ENCODE peak calls at places on chromosomes 13 and 19, in four cellular contexts. O is RWPE2, A is cardiac muscle cell, Q is ovary. M is an unnamed sample.

GRCh38 chr19:39335168-39335567 is 675 bp downstream of the GMFG start:
- DNase-seq in O (no peak), A (no peak), Q (no peak), M (no peak)

GRCh38 chr13:20195846-20196245 is 3.1 kb upstream of the GJB2 start:
- DNase-seq in O (no peak), A (no peak), Q (no peak), M (no peak)

GRCh38 chr13:91185294-91185863 is 162.1 kb upstream of the MIR17HG start:
- DNase-seq in O (no peak), A (peak; percentile 15), Q (no peak), M (no peak)

GRCh38 chr13:111460548-111461444 is 140.4 kb downstream of the TEX29 start:
- DNase-seq in O (no peak), A (peak; percentile 66), Q (no peak), M (peak; percentile 36)

GRCh38 chr13:44854264-44855060 is 134.8 kb downstream of the NUFIP1 start:
- DNase-seq in O (no peak), A (peak; percentile 15), Q (no peak), M (no peak)

GRCh38 chr13:96474158-96474606 is 384.3 kb downstream of the HS6ST3 start:
- DNase-seq in O (no peak), A (no peak), Q (no peak), M (no peak)

GRCh38 chr19:30236006-30236405 is 136.2 kb upstream of the ZNF536 start:
- DNase-seq in O (no peak), A (peak; percentile 47), Q (no peak), M (no peak)

GRCh38 chr19:45099465-45100201 is 6.7 kb downstream of the PPP1R37 start:
- DNase-seq in O (no peak), A (no peak), Q (no peak), M (no peak)

GRCh38 chr19:42313840-42314755 is 989 bp downstream of the TMEM145 start:
- DNase-seq in O (no peak), A (no peak), Q (no peak), M (no peak)

GRCh38 chr19:41403181-41403970 is 5.8 kb downstream of the BCKDHA start:
- DNase-seq in O (no peak), A (no peak), Q (no peak), M (no peak)

GRCh38 chr19:50204811-50205675 is 1.6 kb downstream of the MYH14 start:
- DNase-seq in O (no peak), A (peak; percentile 52), Q (peak; percentile 41), M (no peak)

GRCh38 chr19:16293133-16294085 is 31.2 kb upstream of the KLF2 start:
- DNase-seq in O (no peak), A (no peak), Q (peak; percentile 96), M (peak; percentile 80)

GRCh38 chr13:57633141-57633949 is 1.8 kb downstream of the PCDH17 start:
- DNase-seq in O (peak; percentile 39), A (peak; percentile 52), Q (no peak), M (peak; percentile 57)

GRCh38 chr13:24351423-24351822 is 42.0 kb downstream of the C1QTNF9 start:
- DNase-seq in O (no peak), A (no peak), Q (no peak), M (no peak)

GRCh38 chr13:72255908-72256307 is 388.9 kb upstream of the DACH1 start:
- DNase-seq in O (no peak), A (peak; percentile 77), Q (no peak), M (no peak)

GRCh38 chr13:27203854-27204253 is 32.2 kb upstream of the USP12 start:
- DNase-seq in O (no peak), A (no peak), Q (no peak), M (no peak)

GRCh38 chr13:114100446-114101320 is 31.7 kb downstream of the RASA3 start:
- DNase-seq in O (peak; percentile 38), A (peak; percentile 59), Q (peak; percentile 21), M (peak; percentile 77)

DNA sequence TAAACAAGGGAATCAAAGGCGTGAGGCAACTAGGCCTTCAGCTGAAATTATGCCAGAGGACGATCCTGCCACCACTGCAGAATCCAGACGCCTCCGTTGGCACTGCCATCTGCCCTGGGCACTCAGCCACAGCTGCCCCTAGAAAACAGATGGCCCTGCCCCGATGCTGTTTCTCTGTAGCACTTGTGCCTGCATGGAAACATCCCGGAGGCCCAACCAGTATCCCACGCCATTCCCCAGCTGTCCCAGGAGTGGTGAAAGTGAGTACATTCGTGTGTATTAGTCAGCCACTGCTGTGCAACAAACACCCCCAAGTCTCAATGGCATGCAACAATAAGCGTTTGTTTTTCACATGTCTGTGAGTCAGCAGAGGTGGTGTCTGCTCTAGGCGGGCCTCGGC is 8.9 kb upstream of the CRTC1 start:
- DNase-seq in O (no peak), A (no peak), Q (no peak), M (no peak)
- H3K4me1 ChIP-seq in O (peaks cover 15% of the 10 kb centered on the region), A (no peaks in the 10 kb centered on the region), Q (peaks cover 5% of the 10 kb centered on the region), M (no peaks in the 10 kb centered on the region)

DNA sequence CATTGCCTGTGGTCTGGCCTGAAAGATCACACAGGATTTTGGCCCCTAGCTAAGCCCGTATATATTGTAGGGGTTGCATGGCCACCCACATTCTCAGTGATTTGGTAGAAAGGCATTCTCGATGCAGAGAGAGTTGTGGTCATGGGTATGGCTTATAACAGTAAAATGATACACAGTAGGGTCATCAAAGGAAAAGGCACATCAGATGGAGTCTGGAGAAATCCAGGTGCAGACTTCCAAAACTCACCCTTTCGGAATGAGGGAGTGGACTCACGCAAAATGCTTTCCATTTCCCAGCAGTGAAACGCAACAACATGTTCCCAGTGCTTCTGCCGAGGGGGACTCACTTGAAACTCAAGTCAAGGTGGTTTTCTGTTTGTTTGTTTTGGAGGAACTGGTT is 802.5 kb upstream of the SLITRK1 start:
- DNase-seq in O (no peak), A (no peak), Q (no peak), M (no peak)
- H3K27ac ChIP-seq in O (no peak overlapping the region), A (no peak overlapping the region), Q (no peak overlapping the region), M (no peak overlapping the region)

GRCh38 chr13:83007226-83007625 is 875.0 kb downstream of the SLITRK1 start:
- DNase-seq in O (no peak), A (no peak), Q (no peak), M (no peak)
- H3K4me3 ChIP-seq in O (no peak overlapping the region), A (no peak overlapping the region), Q (no peak overlapping the region), M (no peak overlapping the region)

GRCh38 chr19:4373601-4374441 is 26.5 kb downstream of the SH3GL1 start:
- DNase-seq in O (no peak), A (no peak), Q (peak; percentile 35), M (no peak)

GRCh38 chr19:4372630-4373367 is 27.5 kb downstream of the SH3GL1 start:
- DNase-seq in O (peak; percentile 46), A (no peak), Q (no peak), M (no peak)

GRCh38 chr19:4371209-4371897 is 28.0 kb downstream of the MPND start:
- DNase-seq in O (peak; percentile 45), A (no peak), Q (no peak), M (no peak)

GRCh38 chr19:4370418-4371041 is 27.2 kb downstream of the MPND start:
- DNase-seq in O (peak; percentile 45), A (no peak), Q (no peak), M (no peak)

GRCh38 chr19:4371898-4372629 is 28.3 kb downstream of the SH3GL1 start:
- DNase-seq in O (no peak), A (no peak), Q (no peak), M (no peak)
- H3K4me1 ChIP-seq in O (peaks cover 48% of the 10 kb centered on the region), A (peaks cover 31% of the 10 kb centered on the region), Q (peaks cover 56% of the 10 kb centered on the region), M (no peaks in the 10 kb centered on the region)

DNA sequence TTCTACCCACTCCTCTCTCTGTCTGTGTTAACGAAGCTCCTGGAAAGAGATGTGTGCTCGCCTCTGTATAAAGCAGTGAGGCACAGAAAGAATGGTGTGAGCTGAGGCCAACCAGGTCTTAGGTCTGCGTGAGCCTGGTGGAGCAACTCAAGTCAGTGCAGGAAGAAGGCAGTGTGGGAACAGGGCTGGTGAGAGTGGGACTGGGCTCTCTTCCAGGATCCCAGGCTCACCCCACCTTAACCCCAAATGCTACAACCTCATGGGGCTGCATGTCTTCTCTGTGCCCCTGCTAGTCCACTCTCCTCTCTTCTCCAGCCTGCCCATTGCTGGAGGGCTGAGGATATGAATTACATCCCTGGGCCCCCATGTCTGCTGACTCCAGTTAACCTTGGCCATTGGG is 127.4 kb downstream of the DCT start:
- DNase-seq in O (no peak), A (no peak), Q (no peak), M (no peak)
- H3K27ac ChIP-seq in O (no peak overlapping the region), A (no peak overlapping the region), Q (no peak overlapping the region), M (no peak overlapping the region)

GRCh38 chr19:49017041-49017665 is at the start of gene LHB:
- DNase-seq in O (no peak), A (no peak), Q (no peak), M (no peak)
- H3K4me3 ChIP-seq in O (peak within 1 kb of the TSS; percentile 41), A (peak within 1 kb of the TSS; percentile 10), Q (peak within 1 kb of the TSS; percentile 29), M (peak within 1 kb of the TSS; percentile 5)

DNA sequence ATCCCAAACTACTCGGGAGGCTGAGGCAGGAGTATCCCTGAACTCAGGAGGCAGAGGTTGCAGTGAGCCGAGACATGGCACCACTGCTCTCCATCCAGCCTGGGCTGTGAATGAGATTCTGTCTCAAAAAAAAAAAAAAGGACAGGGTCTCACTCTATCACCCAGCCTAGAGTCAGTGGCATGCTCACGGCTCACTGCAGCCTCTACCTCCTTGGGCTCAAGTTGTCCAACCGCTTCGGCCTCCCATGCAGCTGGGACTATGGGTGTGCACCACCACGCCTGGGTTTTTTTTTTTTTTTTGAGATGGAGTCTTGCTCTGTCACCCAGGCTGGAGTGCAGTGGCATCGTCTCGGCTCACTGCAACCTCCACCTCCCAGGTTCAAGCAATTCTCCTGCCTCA is 14.6 kb downstream of the MKNK2 start:
- DNase-seq in O (no peak), A (no peak), Q (no peak), M (no peak)
- H3K4me1 ChIP-seq in O (peaks cover 13% of the 10 kb centered on the region), A (peaks cover 16% of the 10 kb centered on the region), Q (peaks cover 14% of the 10 kb centered on the region), M (no peaks in the 10 kb centered on the region)

GRCh38 chr19:23401086-23401485 is 5.8 kb upstream of the ZNF91 start:
- DNase-seq in O (no peak), A (no peak), Q (no peak), M (no peak)

GRCh38 chr19:23403024-23403423 is 7.8 kb upstream of the ZNF91 start:
- DNase-seq in O (no peak), A (no peak), Q (no peak), M (no peak)

GRCh38 chr19:23402388-23402787 is 7.1 kb upstream of the ZNF91 start:
- DNase-seq in O (no peak), A (no peak), Q (no peak), M (no peak)

GRCh38 chr19:23404676-23405075 is 9.4 kb upstream of the ZNF91 start:
- DNase-seq in O (no peak), A (no peak), Q (no peak), M (no peak)

GRCh38 chr19:23403581-23404324 is 8.5 kb upstream of the ZNF91 start:
- DNase-seq in O (no peak), A (no peak), Q (no peak), M (no peak)
- H3K27ac ChIP-seq in O (no peak overlapping the region), A (no peak overlapping the region), Q (no peak overlapping the region), M (no peak overlapping the region)

GRCh38 chr19:33905473-33905936 is 108.8 kb downstream of the KCTD15 start:
- DNase-seq in O (no peak), A (peak; percentile 22), Q (no peak), M (no peak)

GRCh38 chr19:33902802-33903488 is 106.3 kb downstream of the KCTD15 start:
- DNase-seq in O (no peak), A (no peak), Q (no peak), M (no peak)

GRCh38 chr19:33905937-33906577 is 109.4 kb downstream of the KCTD15 start:
- DNase-seq in O (no peak), A (peak; percentile 45), Q (peak; percentile 66), M (peak; percentile 89)

GRCh38 chr19:33903489-33903850 is 106.8 kb downstream of the KCTD15 start:
- DNase-seq in O (no peak), A (no peak), Q (no peak), M (no peak)

GRCh38 chr19:33904681-33905080 is 108.0 kb downstream of the KCTD15 start:
- DNase-seq in O (no peak), A (peak; percentile 33), Q (peak; percentile 21), M (no peak)
- H3K4me3 ChIP-seq in O (no peak overlapping the region), A (no peak overlapping the region), Q (no peak overlapping the region), M (no peak overlapping the region)

GRCh38 chr13:50892162-50892944 is 17.2 kb upstream of the RNASEH2B start:
- DNase-seq in O (no peak), A (no peak), Q (no peak), M (peak; percentile 44)
- H3K4me1 ChIP-seq in O (no peaks in the 10 kb centered on the region), A (peaks cover 10% of the 10 kb centered on the region), Q (no peaks in the 10 kb centered on the region), M (no peaks in the 10 kb centered on the region)

M was measured in aorta.